ENCODE peak calls at places on chromosomes 16 and 17, in six cellular contexts. M, W, J, H, G and X are unnamed samples.

GRCh38 chr17:81036128-81036891 is 1.4 kb downstream of the BAIAP2 start:
- DNase-seq in H (no peak), M (peak; percentile 46), W (no peak), G (no peak), J (no peak), X (no peak)

GRCh38 chr16:57590654-57591085 is 37.8 kb upstream of the ADGRG1 start:
- DNase-seq in G (no peak), J (no peak), W (no peak), H (no peak), M (no peak), X (no peak)

GRCh38 chr16:2033057-2033911 is 6.6 kb downstream of the NHERF2 start:
- DNase-seq in H (no peak), G (no peak), W (no peak), J (no peak), M (peak; percentile 70), X (peak; percentile 93)

GRCh38 chr16:77373726-77374125 is 61.1 kb downstream of the ADAMTS18 start:
- DNase-seq in W (no peak), H (no peak), M (no peak), J (no peak), G (no peak), X (no peak)

GRCh38 chr16:67544329-67544841 is 15.8 kb downstream of the RIPOR1 start:
- DNase-seq in J (no peak), G (no peak), M (no peak), W (no peak), H (no peak), X (no peak)

GRCh38 chr17:18117533-18117932 is 9.0 kb downstream of the MYO15A start:
- DNase-seq in M (peak; percentile 49), G (no peak), W (no peak), H (no peak), J (no peak), X (no peak)

GRCh38 chr16:47734987-47735594 is 274.0 kb downstream of the PHKB start:
- DNase-seq in H (no peak), M (peak; percentile 42), G (peak; percentile 61), W (no peak), J (no peak), X (no peak)

GRCh38 chr17:28675980-28676379 is 14.0 kb downstream of the SUPT6H start:
- DNase-seq in J (no peak), M (no peak), H (no peak), W (no peak), G (peak; percentile 5), X (no peak)

GRCh38 chr17:80892900-80893603 is 98.6 kb upstream of the CHMP6 start:
- DNase-seq in W (peak; percentile 57), J (no peak), H (no peak), G (no peak), M (no peak), X (no peak)

GRCh38 chr16:59164461-59164860 is 430.3 kb upstream of the GOT2 start:
- DNase-seq in J (no peak), M (no peak), W (no peak), G (no peak), H (no peak), X (no peak)

GRCh38 chr16:23952128-23953041 is 116.6 kb downstream of the PRKCB start:
- DNase-seq in J (peak; percentile 45), W (peak; percentile 31), M (no peak), G (no peak), H (no peak), X (peak; percentile 78)